ENCODE peak calls at places on chromosomes 4 and X, in four cellular contexts. D is fibroblast of villous mesenchyme, N is epithelial cell of esophagus, T is stomach. R is an unnamed sample.

GRCh38 chr4:99640676-99641075 is 17.0 kb downstream of the C4orf54 start:
- DNase-seq in D (no peak), N (no peak), T (no peak), R (no peak)

GRCh38 chrX:101388604-101389003 is 2.2 kb upstream of the RPL36A start:
- DNase-seq in D (no peak), N (no peak), T (no peak), R (no peak)

GRCh38 chr4:11628093-11628725 is 199.5 kb upstream of the HS3ST1 start:
- DNase-seq in D (peak), N (peak), T (no peak), R (no peak)

GRCh38 chr4:10160280-10160856 is 43.8 kb upstream of the WDR1 start:
- DNase-seq in D (peak), N (peak), T (no peak), R (peak)

GRCh38 chrX:48573690-48574269 is 504 bp upstream of the RBM3 start:
- DNase-seq in D (no peak), N (no peak), T (peak), R (no peak)

GRCh38 chr4:121034010-121034409 is 38.3 kb downstream of the NDNF start:
- DNase-seq in D (peak), N (peak), T (no peak), R (peak)

GRCh38 chr4:19879330-19879729 is 372.4 kb upstream of the SLIT2 start:
- DNase-seq in D (no peak), N (no peak), T (no peak), R (no peak)

GRCh38 chr4:146472404-146472803 is 49.3 kb downstream of the SLC10A7 start:
- DNase-seq in D (no peak), N (no peak), T (no peak), R (no peak)

GRCh38 chrX:63809158-63809557 is 24.1 kb upstream of the ARHGEF9 start:
- DNase-seq in D (no peak), N (no peak), T (no peak), R (no peak)

GRCh38 chr4:62816566-62816965 is 1592.7 kb downstream of the TECRL start:
- DNase-seq in D (no peak), N (peak), T (no peak), R (no peak)

GRCh38 chr4:6840062-6840976 is 57.8 kb downstream of the KIAA0232 start:
- DNase-seq in D (peak), N (no peak), T (no peak), R (no peak)

GRCh38 chrX:113906168-113906567 is 677.7 kb upstream of the HTR2C start:
- DNase-seq in D (peak), N (no peak), T (no peak), R (no peak)

GRCh38 chr4:153232768-153233167 is 28.5 kb downstream of the TRIM2 start:
- DNase-seq in D (no peak), N (no peak), T (peak), R (peak)

GRCh38 chrX:23317799-23318724 is 16.6 kb upstream of the PTCHD1 start:
- DNase-seq in D (no peak), N (peak), T (no peak), R (peak)

GRCh38 chr4:10079951-10080873 is 36.4 kb downstream of the WDR1 start:
- DNase-seq in D (no peak), N (no peak), T (peak), R (no peak)

GRCh38 chr4:70833701-70834100 is 6.0 kb downstream of the GRSF1 start:
- DNase-seq in D (no peak), N (no peak), T (no peak), R (no peak)

GRCh38 chr4:185535818-185536729 is 767 bp upstream of the PDLIM3 start:
- DNase-seq in D (peak), N (no peak), T (no peak), R (peak)

GRCh38 chrX:9429767-9430166 is 35.1 kb upstream of the TBL1X start:
- DNase-seq in D (no peak), N (peak), T (no peak), R (no peak)

GRCh38 chr4:46506876-46507275 is 116.9 kb upstream of the GABRA2 start:
- DNase-seq in D (peak), N (peak), T (no peak), R (peak)

GRCh38 chrX:106802063-106802387 is 448 bp upstream of the TBC1D8B start:
- DNase-seq in D (peak), N (peak), T (no peak), R (no peak)

GRCh38 chrX:43448688-43449087 is 207.4 kb upstream of the MAOA start:
- DNase-seq in D (no peak), N (no peak), T (no peak), R (no peak)

GRCh38 chr4:78532046-78532445 is 19.5 kb upstream of the ANXA3 start:
- DNase-seq in D (no peak), N (peak), T (no peak), R (no peak)

GRCh38 chr4:136985683-136986082 is 546.6 kb downstream of the PCDH18 start:
- DNase-seq in D (no peak), N (no peak), T (no peak), R (no peak)

GRCh38 chr4:2800691-2801596 is 8.1 kb downstream of the SH3BP2 start:
- DNase-seq in D (peak), N (no peak), T (peak), R (peak)

GRCh38 chr4:143700420-143701352 is at the start of gene FREM3:
- DNase-seq in D (no peak), N (peak), T (no peak), R (peak)

GRCh38 chrX:103475381-103475780 is 43.9 kb downstream of the RAB40A start:
- DNase-seq in D (peak), N (peak), T (no peak), R (peak)

GRCh38 chr4:81595287-81595686 is 123.6 kb upstream of the RASGEF1B start:
- DNase-seq in D (no peak), N (no peak), T (no peak), R (no peak)

GRCh38 chr4:66736593-66736992 is 808.7 kb downstream of the CENPC start:
- DNase-seq in D (no peak), N (peak), T (no peak), R (peak)

GRCh38 chr4:53005149-53005546 is 143.0 kb downstream of the RASL11B start:
- DNase-seq in D (peak), N (no peak), T (no peak), R (no peak)

GRCh38 chr4:121096629-121097028 is 24.3 kb upstream of the NDNF start:
- DNase-seq in D (peak), N (peak), T (no peak), R (peak)

GRCh38 chrX:131146702-131147101 is 88.6 kb downstream of the ARHGAP36 start:
- DNase-seq in D (no peak), N (no peak), T (no peak), R (no peak)

GRCh38 chr4:185748901-185749390 is 63.0 kb downstream of the SORBS2 start:
- DNase-seq in D (no peak), N (no peak), T (no peak), R (no peak)

GRCh38 chrX:108298165-108298602 is 140.0 kb downstream of the COL4A6 start:
- DNase-seq in D (no peak), N (no peak), T (no peak), R (no peak)

GRCh38 chr4:8370835-8371234 is 69.7 kb downstream of the ACOX3 start:
- DNase-seq in D (no peak), N (no peak), T (no peak), R (no peak)

GRCh38 chr4:41281038-41281634 is 24.4 kb downstream of the UCHL1 start:
- DNase-seq in D (peak), N (peak), T (no peak), R (peak)

GRCh38 chr4:926538-926937 is 5.6 kb downstream of the GAK start:
- DNase-seq in D (peak), N (peak), T (peak), R (peak)
- TF ChIP-seq CTCF in D (peak), N (peak), T (no peak), R (peak)

DNA sequence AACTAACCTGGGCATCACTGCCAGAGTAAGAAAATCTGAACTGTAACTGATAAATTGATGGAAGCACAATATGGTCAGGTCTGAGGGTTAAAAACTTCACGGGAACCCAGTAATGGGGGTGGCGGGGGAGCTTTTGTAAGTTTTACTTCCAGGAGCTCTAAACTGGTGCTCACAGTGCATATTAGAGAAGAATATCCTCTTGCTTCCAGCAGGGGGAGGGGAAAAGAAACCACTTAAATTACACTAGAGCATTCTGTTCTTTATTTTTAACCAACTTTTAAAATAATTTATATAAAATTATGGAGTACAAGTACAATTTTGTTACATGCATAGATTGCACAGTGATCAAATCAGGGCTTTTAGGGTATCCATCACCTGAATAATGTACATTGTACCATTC is 33.7 kb downstream of the WDR17 start:
- DNase-seq in D (peak), N (peak), T (no peak), R (no peak)
- TF ChIP-seq CTCF in D (peak), N (peak), T (no peak), R (no peak)

GRCh38 chr4:125315571-125316390 is 1.0 kb downstream of the FAT4 start:
- DNase-seq in D (peak), N (peak), T (peak), R (peak)

GRCh38 chr4:125316391-125316780 is 1.6 kb downstream of the FAT4 start:
- DNase-seq in D (no peak), N (peak), T (peak), R (peak)

GRCh38 chr4:125317526-125317880 is 2.7 kb downstream of the FAT4 start:
- DNase-seq in D (peak), N (peak), T (no peak), R (peak)

GRCh38 chr4:125314676-125315570 is at the start of gene FAT4:
- DNase-seq in D (peak), N (peak), T (peak), R (peak)

GRCh38 chr4:125316781-125317525 is 2.2 kb downstream of the FAT4 start:
- DNase-seq in D (peak), N (peak), T (peak), R (peak)
- TF ChIP-seq CTCF in D (peak), N (peak), T (no peak), R (peak)

DNA sequence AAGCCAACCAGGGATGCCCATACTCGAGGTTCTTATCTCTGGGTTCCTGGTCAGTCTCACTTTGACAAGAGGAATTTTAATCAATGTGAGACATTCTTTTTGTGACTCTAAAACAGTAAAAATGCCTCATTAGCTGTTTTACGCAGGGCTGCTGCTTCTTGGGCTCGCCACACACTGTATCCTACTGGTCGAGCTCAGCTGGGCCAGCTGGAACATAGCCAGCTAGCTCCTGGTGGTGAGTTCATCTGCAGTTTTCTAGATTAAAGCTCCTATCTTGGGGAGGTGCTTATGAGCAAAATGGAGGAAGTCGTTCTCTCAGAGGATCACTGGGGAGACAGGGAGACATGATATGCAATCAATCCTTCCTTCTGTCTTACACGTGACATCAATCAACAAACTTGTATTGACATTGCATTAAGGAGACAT is 55.9 kb upstream of the LEF1 start:
- DNase-seq in D (peak), N (no peak), T (no peak), R (peak)
- TF ChIP-seq CTCF in D (no peak), N (no peak), T (no peak), R (no peak)

DNA sequence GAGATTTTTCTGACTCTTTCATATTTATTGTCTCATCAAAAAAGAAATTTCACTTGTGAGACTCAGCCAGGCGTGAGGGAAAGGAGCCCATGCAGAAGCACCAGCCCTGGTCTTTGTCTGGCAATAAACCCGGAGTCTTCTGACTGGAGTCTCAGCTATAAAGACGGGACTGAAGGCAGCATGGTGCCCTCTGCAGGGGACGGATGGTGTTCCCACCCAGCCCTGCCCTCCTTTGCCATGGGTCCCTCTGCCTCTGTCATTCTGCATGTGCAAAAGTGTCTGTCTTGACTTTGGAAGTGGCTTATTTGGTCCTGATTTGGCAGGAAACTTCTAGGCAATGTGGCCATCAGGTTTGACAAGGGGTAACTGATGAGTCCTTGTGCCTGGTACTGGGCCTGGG is 14.3 kb downstream of the ZNF185 start:
- DNase-seq in D (peak), N (no peak), T (no peak), R (no peak)
- TF ChIP-seq CTCF in D (peak), N (no peak), T (no peak), R (no peak)

R was measured in MCF 10A.